ENCODE peak calls at places on chromosomes 5 and 9, in five cellular contexts. One of them, this sample, is unnamed. For H3K9me3, the result is how much of the 10 kb centered on the place peaks cover.

GRCh38 chr9:93071464-93071863 is 13.0 kb downstream of the SUSD3 start:
- DNase-seq in upper lobe of right lung: no peak
- DNase-seq in HCT116: peak
- DNase-seq in fibroblast of lung: peak
- DNase-seq in astrocyte: peak
- DNase-seq in this sample: no peak

GRCh38 chr5:107154598-107154997 is 516.1 kb downstream of the EFNA5 start:
- DNase-seq in upper lobe of right lung: no peak
- DNase-seq in HCT116: no peak
- DNase-seq in fibroblast of lung: no peak
- DNase-seq in astrocyte: no peak
- DNase-seq in this sample: no peak

GRCh38 chr9:35891649-35892048 is 14.4 kb upstream of the HRCT1 start:
- DNase-seq in upper lobe of right lung: no peak
- DNase-seq in HCT116: no peak
- DNase-seq in fibroblast of lung: no peak
- DNase-seq in astrocyte: no peak
- DNase-seq in this sample: no peak

GRCh38 chr5:74392698-74393431 is 247.7 kb downstream of the ENC1 start:
- DNase-seq in upper lobe of right lung: no peak
- DNase-seq in HCT116: no peak
- DNase-seq in fibroblast of lung: peak
- DNase-seq in astrocyte: peak
- DNase-seq in this sample: no peak

GRCh38 chr5:1658665-1659064 is 134.9 kb upstream of the LPCAT1 start:
- DNase-seq in upper lobe of right lung: peak
- DNase-seq in HCT116: no peak
- DNase-seq in fibroblast of lung: no peak
- DNase-seq in astrocyte: no peak
- DNase-seq in this sample: no peak

GRCh38 chr9:126690431-126691051 is 76.8 kb downstream of the LMX1B start:
- DNase-seq in upper lobe of right lung: peak
- DNase-seq in HCT116: peak
- DNase-seq in fibroblast of lung: no peak
- DNase-seq in astrocyte: no peak
- DNase-seq in this sample: peak

GRCh38 chr9:29439961-29440360 is 1866.7 kb upstream of the C9orf72 start:
- DNase-seq in upper lobe of right lung: no peak
- DNase-seq in HCT116: peak
- DNase-seq in fibroblast of lung: peak
- DNase-seq in astrocyte: peak
- DNase-seq in this sample: no peak

GRCh38 chr5:168947212-168947868 is 353.6 kb downstream of the SLIT3 start:
- DNase-seq in upper lobe of right lung: no peak
- DNase-seq in HCT116: no peak
- DNase-seq in fibroblast of lung: peak
- DNase-seq in astrocyte: no peak
- DNase-seq in this sample: peak

GRCh38 chr9:130346431-130346830 is 80.9 kb downstream of the HMCN2 start:
- DNase-seq in upper lobe of right lung: no peak
- DNase-seq in HCT116: no peak
- DNase-seq in fibroblast of lung: no peak
- DNase-seq in astrocyte: no peak
- DNase-seq in this sample: no peak

GRCh38 chr5:66960373-66961137 is 236.0 kb downstream of the CD180 start:
- DNase-seq in upper lobe of right lung: no peak
- DNase-seq in HCT116: no peak
- DNase-seq in fibroblast of lung: peak
- DNase-seq in astrocyte: peak
- DNase-seq in this sample: no peak

GRCh38 chr9:99690573-99690972 is 131.1 kb upstream of the NR4A3 start:
- DNase-seq in upper lobe of right lung: no peak
- DNase-seq in HCT116: no peak
- DNase-seq in fibroblast of lung: no peak
- DNase-seq in astrocyte: no peak
- DNase-seq in this sample: no peak

GRCh38 chr9:121121582-121122087 is 46.9 kb downstream of the CNTRL start:
- DNase-seq in upper lobe of right lung: peak
- DNase-seq in HCT116: peak
- DNase-seq in fibroblast of lung: peak
- DNase-seq in astrocyte: peak
- DNase-seq in this sample: peak

DNA sequence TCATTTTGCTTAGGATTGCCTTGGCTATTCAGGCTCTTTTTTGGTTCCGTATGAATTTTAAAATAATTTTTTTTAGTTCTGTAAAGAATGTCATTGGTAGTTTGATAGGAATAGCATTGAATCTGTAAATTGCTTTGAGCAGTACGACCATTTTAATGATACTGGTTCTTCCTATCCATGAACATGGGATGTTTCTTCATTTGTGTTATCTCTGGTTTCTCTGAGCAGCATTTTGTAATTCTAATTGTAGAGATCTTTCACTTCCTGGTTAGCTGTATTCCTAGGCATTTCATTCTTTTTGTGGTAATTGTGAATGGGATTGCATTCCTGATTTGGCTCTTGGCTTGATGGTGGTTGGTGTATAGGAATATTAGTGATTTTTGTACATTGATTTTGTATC is 6.3 kb upstream of the UBE2QL1 start:
- DNase-seq in upper lobe of right lung: no peak
- DNase-seq in HCT116: no peak
- DNase-seq in fibroblast of lung: no peak
- DNase-seq in astrocyte: no peak
- DNase-seq in this sample: no peak
- H3K9me3 ChIP-seq in upper lobe of right lung: under half
- H3K9me3 ChIP-seq in HCT116: under half
- H3K9me3 ChIP-seq in fibroblast of lung: under half
- H3K9me3 ChIP-seq in astrocyte: under half
- H3K9me3 ChIP-seq in this sample: under half

GRCh38 chr5:53892236-53892635 is 331.8 kb downstream of the NDUFS4 start:
- DNase-seq in upper lobe of right lung: no peak
- DNase-seq in HCT116: no peak
- DNase-seq in fibroblast of lung: no peak
- DNase-seq in astrocyte: no peak
- DNase-seq in this sample: no peak
- H3K4me3 ChIP-seq in upper lobe of right lung: no peak
- H3K4me3 ChIP-seq in HCT116: no peak
- H3K4me3 ChIP-seq in fibroblast of lung: no peak
- H3K4me3 ChIP-seq in astrocyte: no peak
- H3K4me3 ChIP-seq in this sample: no peak

DNA sequence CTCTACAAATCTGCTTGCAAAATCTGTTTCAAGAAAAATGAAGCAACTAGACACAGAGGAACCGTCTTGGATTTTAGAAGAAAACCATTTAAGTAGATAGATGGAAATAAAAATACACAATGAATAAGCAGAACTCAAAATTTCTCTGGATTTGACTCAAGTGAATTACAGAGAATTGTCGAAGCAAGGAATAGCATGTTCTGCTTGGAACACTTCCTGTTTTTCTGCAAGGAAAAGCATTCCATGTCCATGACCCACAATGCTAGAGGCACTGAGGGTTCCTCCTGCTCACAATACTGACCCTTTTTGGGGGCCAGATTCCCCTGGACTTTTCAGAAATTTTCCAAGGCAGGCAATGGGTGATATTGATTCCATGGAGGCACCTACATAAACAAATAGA is 29.8 kb downstream of the PRUNE2 start:
- DNase-seq in upper lobe of right lung: no peak
- DNase-seq in HCT116: no peak
- DNase-seq in fibroblast of lung: peak
- DNase-seq in astrocyte: no peak
- DNase-seq in this sample: no peak
- H3K27ac ChIP-seq in upper lobe of right lung: no peak
- H3K27ac ChIP-seq in HCT116: no peak
- H3K27ac ChIP-seq in fibroblast of lung: no peak
- H3K27ac ChIP-seq in astrocyte: no peak
- H3K27ac ChIP-seq in this sample: no peak

GRCh38 chr9:118192807-118193206 is 488.6 kb downstream of the TLR4 start:
- DNase-seq in upper lobe of right lung: no peak
- DNase-seq in HCT116: no peak
- DNase-seq in fibroblast of lung: no peak
- DNase-seq in astrocyte: no peak
- DNase-seq in this sample: no peak
- H3K9me3 ChIP-seq in upper lobe of right lung: under half
- H3K9me3 ChIP-seq in HCT116: under half
- H3K9me3 ChIP-seq in fibroblast of lung: under half
- H3K9me3 ChIP-seq in astrocyte: under half
- H3K9me3 ChIP-seq in this sample: under half

GRCh38 chr5:81393430-81393782 is 528 bp downstream of the ACOT12 start:
- DNase-seq in upper lobe of right lung: no peak
- DNase-seq in HCT116: no peak
- DNase-seq in fibroblast of lung: no peak
- DNase-seq in astrocyte: no peak
- DNase-seq in this sample: no peak
- H3K4me3 ChIP-seq in upper lobe of right lung: peak
- H3K4me3 ChIP-seq in HCT116: no peak
- H3K4me3 ChIP-seq in fibroblast of lung: peak
- H3K4me3 ChIP-seq in astrocyte: peak
- H3K4me3 ChIP-seq in this sample: peak

GRCh38 chr9:109813829-109814228 is 33.8 kb downstream of the PALM2AKAP2 start:
- DNase-seq in upper lobe of right lung: no peak
- DNase-seq in HCT116: no peak
- DNase-seq in fibroblast of lung: no peak
- DNase-seq in astrocyte: no peak
- DNase-seq in this sample: peak

GRCh38 chr9:109817146-109817845 is 37.3 kb downstream of the PALM2AKAP2 start:
- DNase-seq in upper lobe of right lung: no peak
- DNase-seq in HCT116: no peak
- DNase-seq in fibroblast of lung: peak
- DNase-seq in astrocyte: peak
- DNase-seq in this sample: no peak

GRCh38 chr9:109815366-109815947 is 35.5 kb downstream of the PALM2AKAP2 start:
- DNase-seq in upper lobe of right lung: no peak
- DNase-seq in HCT116: no peak
- DNase-seq in fibroblast of lung: peak
- DNase-seq in astrocyte: peak
- DNase-seq in this sample: no peak

GRCh38 chr9:109817846-109818472 is 38.0 kb downstream of the PALM2AKAP2 start:
- DNase-seq in upper lobe of right lung: no peak
- DNase-seq in HCT116: peak
- DNase-seq in fibroblast of lung: peak
- DNase-seq in astrocyte: peak
- DNase-seq in this sample: no peak

GRCh38 chr9:109816490-109816889 is 36.5 kb downstream of the PALM2AKAP2 start:
- DNase-seq in upper lobe of right lung: no peak
- DNase-seq in HCT116: peak
- DNase-seq in fibroblast of lung: peak
- DNase-seq in astrocyte: peak
- DNase-seq in this sample: no peak
- H3K27ac ChIP-seq in upper lobe of right lung: no peak
- H3K27ac ChIP-seq in HCT116: no peak
- H3K27ac ChIP-seq in fibroblast of lung: peak
- H3K27ac ChIP-seq in astrocyte: peak
- H3K27ac ChIP-seq in this sample: peak

GRCh38 chr9:135267410-135267809 is 179.9 kb downstream of the OLFM1 start:
- DNase-seq in upper lobe of right lung: no peak
- DNase-seq in HCT116: no peak
- DNase-seq in fibroblast of lung: no peak
- DNase-seq in astrocyte: no peak
- DNase-seq in this sample: no peak

GRCh38 chr9:135269912-135270630 is 182.6 kb downstream of the OLFM1 start:
- DNase-seq in upper lobe of right lung: no peak
- DNase-seq in HCT116: no peak
- DNase-seq in fibroblast of lung: no peak
- DNase-seq in astrocyte: no peak
- DNase-seq in this sample: no peak

GRCh38 chr9:135265931-135266330 is 178.5 kb downstream of the OLFM1 start:
- DNase-seq in upper lobe of right lung: no peak
- DNase-seq in HCT116: no peak
- DNase-seq in fibroblast of lung: no peak
- DNase-seq in astrocyte: no peak
- DNase-seq in this sample: no peak

GRCh38 chr9:135272608-135273007 is 185.1 kb downstream of the OLFM1 start:
- DNase-seq in upper lobe of right lung: no peak
- DNase-seq in HCT116: no peak
- DNase-seq in fibroblast of lung: no peak
- DNase-seq in astrocyte: no peak
- DNase-seq in this sample: no peak

GRCh38 chr9:135268981-135269380 is 181.5 kb downstream of the OLFM1 start:
- DNase-seq in upper lobe of right lung: no peak
- DNase-seq in HCT116: no peak
- DNase-seq in fibroblast of lung: no peak
- DNase-seq in astrocyte: no peak
- DNase-seq in this sample: no peak
- H3K9me3 ChIP-seq in upper lobe of right lung: under half
- H3K9me3 ChIP-seq in HCT116: under half
- H3K9me3 ChIP-seq in fibroblast of lung: under half
- H3K9me3 ChIP-seq in astrocyte: under half
- H3K9me3 ChIP-seq in this sample: under half

GRCh38 chr5:149271195-149271716 is 403 bp upstream of the AFAP1L1 start:
- DNase-seq in upper lobe of right lung: no peak
- DNase-seq in HCT116: no peak
- DNase-seq in fibroblast of lung: no peak
- DNase-seq in astrocyte: no peak
- DNase-seq in this sample: no peak
- H3K4me3 ChIP-seq in upper lobe of right lung: peak
- H3K4me3 ChIP-seq in HCT116: peak
- H3K4me3 ChIP-seq in fibroblast of lung: peak
- H3K4me3 ChIP-seq in astrocyte: peak
- H3K4me3 ChIP-seq in this sample: peak

GRCh38 chr5:120466337-120467006 is 2.4 kb downstream of the PRR16 start:
- DNase-seq in upper lobe of right lung: no peak
- DNase-seq in HCT116: no peak
- DNase-seq in fibroblast of lung: peak
- DNase-seq in astrocyte: peak
- DNase-seq in this sample: no peak

GRCh38 chr5:120463026-120463770 is 902 bp upstream of the PRR16 start:
- DNase-seq in upper lobe of right lung: no peak
- DNase-seq in HCT116: no peak
- DNase-seq in fibroblast of lung: no peak
- DNase-seq in astrocyte: no peak
- DNase-seq in this sample: no peak

GRCh38 chr5:120465281-120465961 is 1.3 kb downstream of the PRR16 start:
- DNase-seq in upper lobe of right lung: peak
- DNase-seq in HCT116: no peak
- DNase-seq in fibroblast of lung: peak
- DNase-seq in astrocyte: peak
- DNase-seq in this sample: peak

GRCh38 chr5:120463991-120464626 is at the start of gene PRR16:
- DNase-seq in upper lobe of right lung: peak
- DNase-seq in HCT116: no peak
- DNase-seq in fibroblast of lung: peak
- DNase-seq in astrocyte: peak
- DNase-seq in this sample: peak

GRCh38 chr5:120464627-120465280 is 654 bp downstream of the PRR16 start:
- DNase-seq in upper lobe of right lung: peak
- DNase-seq in HCT116: no peak
- DNase-seq in fibroblast of lung: peak
- DNase-seq in astrocyte: peak
- DNase-seq in this sample: peak
- H3K27ac ChIP-seq in upper lobe of right lung: no peak
- H3K27ac ChIP-seq in HCT116: no peak
- H3K27ac ChIP-seq in fibroblast of lung: peak
- H3K27ac ChIP-seq in astrocyte: peak
- H3K27ac ChIP-seq in this sample: no peak

GRCh38 chr9:100879884-100880283 is 148.6 kb upstream of the PLPPR1 start:
- DNase-seq in upper lobe of right lung: no peak
- DNase-seq in HCT116: no peak
- DNase-seq in fibroblast of lung: no peak
- DNase-seq in astrocyte: no peak
- DNase-seq in this sample: no peak
- H3K9me3 ChIP-seq in upper lobe of right lung: under half
- H3K9me3 ChIP-seq in HCT116: under half
- H3K9me3 ChIP-seq in fibroblast of lung: under half
- H3K9me3 ChIP-seq in astrocyte: under half
- H3K9me3 ChIP-seq in this sample: under half